ENCODE peak calls at places on chromosomes 3 and 15, in ten cellular contexts. F is foreskin fibroblast; W is retina; H is endothelial cell; Y is right cardiac atrium; J is cardiac muscle cell; K is EL; U is stimulated activated CD4-positive, alpha-beta T cell treated with anti-CD3 and anti-CD28 coated beads, TNF-alpha, amount 100 ng/mL, for 48 hours; I is NCI-H146; X is Kasumi-1. S is an unnamed sample.

GRCh38 chr15:29065571-29065970 is 179.8 kb downstream of the APBA2 start:
- DNase-seq in F (no peak), W (no peak), K (no peak), Y (no peak), J (no peak), I (no peak), U (no peak), H (no peak), X (no peak), S (no peak)

GRCh38 chr3:77247817-77248216 is 207.9 kb downstream of the ROBO2 start:
- DNase-seq in Y (no peak), H (no peak), W (no peak), U (no peak), K (no peak), X (no peak), F (no peak), I (no peak), J (no peak), S (no peak)

GRCh38 chr15:60590935-60591490 is 112.1 kb upstream of the ICE2 start:
- DNase-seq in Y (peak), I (peak), J (peak), K (peak), W (peak), U (no peak), H (peak), F (peak), X (no peak), S (no peak)

GRCh38 chr15:25767356-25768151 is 95.6 kb downstream of the ATP10A start:
- DNase-seq in H (no peak), Y (no peak), I (no peak), U (no peak), J (no peak), K (no peak), F (no peak), X (no peak), W (no peak), S (no peak)

GRCh38 chr3:107753494-107753893 is 230.7 kb downstream of the BBX start:
- DNase-seq in J (peak), X (peak), W (peak), U (no peak), H (peak), K (peak), F (no peak), Y (peak), I (peak), S (peak)

GRCh38 chr3:69890094-69890493 is 109.4 kb upstream of the SAMMSON start:
- DNase-seq in I (no peak), H (no peak), F (peak), U (peak), J (no peak), Y (no peak), W (no peak), K (peak), X (no peak), S (no peak)

GRCh38 chr3:101532783-101533602 is 20.0 kb upstream of the SENP7 start:
- DNase-seq in H (no peak), Y (no peak), W (no peak), J (peak), F (no peak), X (no peak), U (no peak), I (no peak), K (no peak), S (no peak)

GRCh38 chr15:39947401-39948197 is 13.7 kb downstream of the EIF2AK4 start:
- DNase-seq in H (no peak), F (no peak), Y (no peak), X (no peak), U (no peak), W (no peak), K (no peak), J (no peak), I (no peak), S (no peak)

GRCh38 chr3:129555176-129555575 is 12.2 kb downstream of the H1-8 start:
- DNase-seq in Y (no peak), H (no peak), I (no peak), X (no peak), K (no peak), F (no peak), J (no peak), U (no peak), W (no peak), S (no peak)

GRCh38 chr3:49358884-49359225 is 702 bp upstream of the GPX1 start:
- DNase-seq in J (no peak), W (no peak), U (no peak), F (no peak), K (no peak), I (peak), H (peak), X (peak), Y (no peak), S (no peak)

GRCh38 chr15:75815811-75816719 is 27.2 kb upstream of the UBE2Q2 start:
- DNase-seq in Y (no peak), K (no peak), W (no peak), F (no peak), X (no peak), H (no peak), I (no peak), U (no peak), J (peak), S (no peak)

GRCh38 chr3:72696815-72697214 is 151.4 kb downstream of the SHQ1 start:
- DNase-seq in I (no peak), Y (no peak), H (no peak), J (no peak), U (no peak), X (no peak), W (no peak), K (no peak), F (no peak), S (no peak)